ENCODE peak calls at places on chromosomes 4 and X, in five cellular contexts. One of them, this sample, is unnamed. For H3K36me3, the result is how much of the 10 kb centered on the place peaks cover.

GRCh38 chr4:31071807-31072486 is 351.8 kb downstream of the PCDH7 start:
- DNase-seq in tibial nerve: no peak
- DNase-seq in spleen: no peak
- DNase-seq in psoas muscle: no peak
- DNase-seq in tibial artery: no peak
- DNase-seq in this sample: no peak

GRCh38 chrX:154436597-154437397 is at the start of gene GDI1:
- DNase-seq in tibial nerve: no peak
- DNase-seq in spleen: peak
- DNase-seq in psoas muscle: peak
- DNase-seq in tibial artery: peak
- DNase-seq in this sample: peak

GRCh38 chr4:137623013-137623412 is 90.7 kb upstream of the PCDH18 start:
- DNase-seq in tibial nerve: no peak
- DNase-seq in spleen: no peak
- DNase-seq in psoas muscle: no peak
- DNase-seq in tibial artery: no peak
- DNase-seq in this sample: no peak

GRCh38 chrX:154317391-154318000 is 21.9 kb downstream of the TKTL1 start:
- DNase-seq in tibial nerve: peak
- DNase-seq in spleen: peak
- DNase-seq in psoas muscle: no peak
- DNase-seq in tibial artery: no peak
- DNase-seq in this sample: no peak

GRCh38 chr4:169199184-169199583 is 71.6 kb downstream of the SH3RF1 start:
- DNase-seq in tibial nerve: no peak
- DNase-seq in spleen: no peak
- DNase-seq in psoas muscle: no peak
- DNase-seq in tibial artery: no peak
- DNase-seq in this sample: no peak

GRCh38 chr4:46715468-46715867 is 193.6 kb downstream of the COX7B2 start:
- DNase-seq in tibial nerve: no peak
- DNase-seq in spleen: no peak
- DNase-seq in psoas muscle: no peak
- DNase-seq in tibial artery: no peak
- DNase-seq in this sample: no peak

GRCh38 chr4:102404551-102404969 is 59.3 kb upstream of the SLC39A8 start:
- DNase-seq in tibial nerve: no peak
- DNase-seq in spleen: no peak
- DNase-seq in psoas muscle: no peak
- DNase-seq in tibial artery: no peak
- DNase-seq in this sample: no peak

GRCh38 chr4:112766422-112766821 is 129.5 kb downstream of the LARP7 start:
- DNase-seq in tibial nerve: peak
- DNase-seq in spleen: no peak
- DNase-seq in psoas muscle: no peak
- DNase-seq in tibial artery: no peak
- DNase-seq in this sample: no peak

GRCh38 chr4:75686346-75686745 is 13.1 kb upstream of the G3BP2 start:
- DNase-seq in tibial nerve: no peak
- DNase-seq in spleen: no peak
- DNase-seq in psoas muscle: no peak
- DNase-seq in tibial artery: no peak
- DNase-seq in this sample: no peak

GRCh38 chrX:124497386-124497785 is 151.0 kb downstream of the SH2D1A start:
- DNase-seq in tibial nerve: no peak
- DNase-seq in spleen: no peak
- DNase-seq in psoas muscle: no peak
- DNase-seq in tibial artery: no peak
- DNase-seq in this sample: no peak

GRCh38 chr4:64784125-64784524 is 374.9 kb upstream of the TECRL start:
- DNase-seq in tibial nerve: no peak
- DNase-seq in spleen: no peak
- DNase-seq in psoas muscle: no peak
- DNase-seq in tibial artery: no peak
- DNase-seq in this sample: no peak

GRCh38 chrX:131521824-131522223 is 22.1 kb upstream of the OR13H1 start:
- DNase-seq in tibial nerve: no peak
- DNase-seq in spleen: no peak
- DNase-seq in psoas muscle: no peak
- DNase-seq in tibial artery: no peak
- DNase-seq in this sample: no peak

GRCh38 chr4:8662776-8663175 is 70.2 kb downstream of the CPZ start:
- DNase-seq in tibial nerve: no peak
- DNase-seq in spleen: peak
- DNase-seq in psoas muscle: no peak
- DNase-seq in tibial artery: no peak
- DNase-seq in this sample: no peak

GRCh38 chrX:50108264-50108663 is 92.5 kb downstream of the AKAP4 start:
- DNase-seq in tibial nerve: no peak
- DNase-seq in spleen: no peak
- DNase-seq in psoas muscle: no peak
- DNase-seq in tibial artery: no peak
- DNase-seq in this sample: no peak

GRCh38 chr4:30719363-30720020 is 677 bp upstream of the PCDH7 start:
- DNase-seq in tibial nerve: no peak
- DNase-seq in spleen: peak
- DNase-seq in psoas muscle: peak
- DNase-seq in tibial artery: peak
- DNase-seq in this sample: peak

GRCh38 chrX:150291014-150291413 is 72.1 kb upstream of the MAMLD1 start:
- DNase-seq in tibial nerve: no peak
- DNase-seq in spleen: no peak
- DNase-seq in psoas muscle: no peak
- DNase-seq in tibial artery: no peak
- DNase-seq in this sample: no peak

GRCh38 chr4:104826171-104826570 is 320.5 kb upstream of the TET2 start:
- DNase-seq in tibial nerve: no peak
- DNase-seq in spleen: no peak
- DNase-seq in psoas muscle: no peak
- DNase-seq in tibial artery: no peak
- DNase-seq in this sample: no peak

GRCh38 chrX:15789979-15790765 is at the start of gene ZRSR2:
- DNase-seq in tibial nerve: peak
- DNase-seq in spleen: peak
- DNase-seq in psoas muscle: peak
- DNase-seq in tibial artery: peak
- DNase-seq in this sample: peak

GRCh38 chrX:44580466-44580865 is 37.8 kb upstream of the FUNDC1 start:
- DNase-seq in tibial nerve: no peak
- DNase-seq in spleen: no peak
- DNase-seq in psoas muscle: no peak
- DNase-seq in tibial artery: no peak
- DNase-seq in this sample: peak

GRCh38 chr4:153079824-153080486 is 124.3 kb upstream of the TRIM2 start:
- DNase-seq in tibial nerve: no peak
- DNase-seq in spleen: no peak
- DNase-seq in psoas muscle: no peak
- DNase-seq in tibial artery: no peak
- DNase-seq in this sample: peak

GRCh38 chr4:25031077-25031606 is 396 bp upstream of the LGI2 start:
- DNase-seq in tibial nerve: no peak
- DNase-seq in spleen: no peak
- DNase-seq in psoas muscle: no peak
- DNase-seq in tibial artery: peak
- DNase-seq in this sample: peak

GRCh38 chrX:117653396-117653795 is 463.2 kb downstream of the KLHL13 start:
- DNase-seq in tibial nerve: no peak
- DNase-seq in spleen: no peak
- DNase-seq in psoas muscle: no peak
- DNase-seq in tibial artery: no peak
- DNase-seq in this sample: no peak

GRCh38 chr4:140952709-140953108 is 180.6 kb downstream of the RNF150 start:
- DNase-seq in tibial nerve: no peak
- DNase-seq in spleen: no peak
- DNase-seq in psoas muscle: no peak
- DNase-seq in tibial artery: no peak
- DNase-seq in this sample: no peak

GRCh38 chr4:145048817-145049216 is 49.2 kb downstream of the ANAPC10 start:
- DNase-seq in tibial nerve: no peak
- DNase-seq in spleen: no peak
- DNase-seq in psoas muscle: no peak
- DNase-seq in tibial artery: no peak
- DNase-seq in this sample: no peak

GRCh38 chr4:76309939-76310549 is 3.5 kb downstream of the STBD1 start:
- DNase-seq in tibial nerve: no peak
- DNase-seq in spleen: no peak
- DNase-seq in psoas muscle: no peak
- DNase-seq in tibial artery: no peak
- DNase-seq in this sample: peak

GRCh38 chr4:153362184-153362583 is 17.7 kb downstream of the MND1 start:
- DNase-seq in tibial nerve: no peak
- DNase-seq in spleen: no peak
- DNase-seq in psoas muscle: no peak
- DNase-seq in tibial artery: no peak
- DNase-seq in this sample: no peak

GRCh38 chr4:169117591-169118081 is 107.6 kb upstream of the CBR4 start:
- DNase-seq in tibial nerve: no peak
- DNase-seq in spleen: no peak
- DNase-seq in psoas muscle: no peak
- DNase-seq in tibial artery: no peak
- DNase-seq in this sample: no peak

GRCh38 chrX:63330681-63331080 is 20.5 kb downstream of the SPIN4 start:
- DNase-seq in tibial nerve: no peak
- DNase-seq in spleen: no peak
- DNase-seq in psoas muscle: no peak
- DNase-seq in tibial artery: no peak
- DNase-seq in this sample: no peak

GRCh38 chr4:118941149-118941548 is 52.5 kb downstream of the SYNPO2 start:
- DNase-seq in tibial nerve: peak
- DNase-seq in spleen: no peak
- DNase-seq in psoas muscle: no peak
- DNase-seq in tibial artery: no peak
- DNase-seq in this sample: no peak

GRCh38 chr4:88077911-88078310 is 70.5 kb downstream of the PKD2 start:
- DNase-seq in tibial nerve: peak
- DNase-seq in spleen: no peak
- DNase-seq in psoas muscle: no peak
- DNase-seq in tibial artery: no peak
- DNase-seq in this sample: no peak
- H3K27ac ChIP-seq in tibial nerve: peak
- H3K27ac ChIP-seq in spleen: no peak
- H3K27ac ChIP-seq in psoas muscle: no peak
- H3K27ac ChIP-seq in tibial artery: no peak
- H3K27ac ChIP-seq in this sample: no peak

GRCh38 chr4:183241322-183241640 is 78.8 kb downstream of the CLDN22 start:
- DNase-seq in tibial nerve: no peak
- DNase-seq in spleen: no peak
- DNase-seq in psoas muscle: no peak
- DNase-seq in tibial artery: no peak
- DNase-seq in this sample: no peak

GRCh38 chr4:183241771-183242170 is 78.3 kb downstream of the CLDN22 start:
- DNase-seq in tibial nerve: no peak
- DNase-seq in spleen: no peak
- DNase-seq in psoas muscle: no peak
- DNase-seq in tibial artery: no peak
- DNase-seq in this sample: no peak

GRCh38 chr4:183240581-183241321 is 79.3 kb downstream of the CLDN22 start:
- DNase-seq in tibial nerve: no peak
- DNase-seq in spleen: no peak
- DNase-seq in psoas muscle: no peak
- DNase-seq in tibial artery: no peak
- DNase-seq in this sample: peak

GRCh38 chr4:183244506-183244905 is 75.6 kb downstream of the CLDN22 start:
- DNase-seq in tibial nerve: no peak
- DNase-seq in spleen: no peak
- DNase-seq in psoas muscle: no peak
- DNase-seq in tibial artery: no peak
- DNase-seq in this sample: no peak

GRCh38 chr4:183242291-183242690 is 77.8 kb downstream of the CLDN22 start:
- DNase-seq in tibial nerve: no peak
- DNase-seq in spleen: no peak
- DNase-seq in psoas muscle: no peak
- DNase-seq in tibial artery: no peak
- DNase-seq in this sample: no peak
- H3K36me3 ChIP-seq in tibial nerve: under half
- H3K36me3 ChIP-seq in spleen: under half
- H3K36me3 ChIP-seq in psoas muscle: under half
- H3K36me3 ChIP-seq in tibial artery: under half
- H3K36me3 ChIP-seq in this sample: under half

GRCh38 chrX:65741823-65742222 is 74.4 kb downstream of the MSN start:
- DNase-seq in tibial nerve: no peak
- DNase-seq in spleen: no peak
- DNase-seq in psoas muscle: no peak
- DNase-seq in tibial artery: no peak
- DNase-seq in this sample: no peak

GRCh38 chrX:65745992-65746391 is 78.5 kb downstream of the MSN start:
- DNase-seq in tibial nerve: no peak
- DNase-seq in spleen: no peak
- DNase-seq in psoas muscle: no peak
- DNase-seq in tibial artery: no peak
- DNase-seq in this sample: peak

GRCh38 chrX:65744965-65745364 is 77.5 kb downstream of the MSN start:
- DNase-seq in tibial nerve: no peak
- DNase-seq in spleen: no peak
- DNase-seq in psoas muscle: no peak
- DNase-seq in tibial artery: no peak
- DNase-seq in this sample: no peak

GRCh38 chrX:65740909-65741308 is 73.5 kb downstream of the MSN start:
- DNase-seq in tibial nerve: no peak
- DNase-seq in spleen: no peak
- DNase-seq in psoas muscle: no peak
- DNase-seq in tibial artery: no peak
- DNase-seq in this sample: no peak

GRCh38 chrX:65745427-65745826 is 78.0 kb downstream of the MSN start:
- DNase-seq in tibial nerve: no peak
- DNase-seq in spleen: no peak
- DNase-seq in psoas muscle: no peak
- DNase-seq in tibial artery: no peak
- DNase-seq in this sample: no peak
- H3K27ac ChIP-seq in tibial nerve: no peak
- H3K27ac ChIP-seq in spleen: peak
- H3K27ac ChIP-seq in psoas muscle: no peak
- H3K27ac ChIP-seq in tibial artery: no peak
- H3K27ac ChIP-seq in this sample: no peak

GRCh38 chr4:126532527-126532926 is 1100.2 kb upstream of the INTU start:
- DNase-seq in tibial nerve: no peak
- DNase-seq in spleen: no peak
- DNase-seq in psoas muscle: no peak
- DNase-seq in tibial artery: no peak
- DNase-seq in this sample: no peak

GRCh38 chr4:126530996-126531585 is 1101.7 kb upstream of the INTU start:
- DNase-seq in tibial nerve: no peak
- DNase-seq in spleen: no peak
- DNase-seq in psoas muscle: no peak
- DNase-seq in tibial artery: no peak
- DNase-seq in this sample: no peak

DNA sequence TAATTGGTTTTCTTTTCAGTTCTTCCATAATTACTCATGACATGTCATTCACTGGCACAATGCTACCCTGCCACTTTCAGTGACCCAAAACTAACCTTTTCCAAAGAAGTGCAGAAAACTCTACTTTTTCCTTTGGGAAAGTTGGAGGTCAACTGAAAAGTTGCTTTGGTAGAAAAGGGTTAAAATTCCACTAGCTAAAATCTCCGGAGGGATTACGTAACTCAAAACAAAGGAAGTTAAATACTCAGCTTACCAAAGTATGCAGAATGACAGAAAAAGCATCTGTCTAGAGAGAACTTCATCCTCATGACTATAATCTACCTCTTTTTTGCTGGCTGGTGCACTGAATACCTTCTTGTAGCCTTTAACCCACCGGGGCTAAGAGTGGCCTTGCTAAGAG is 1099.6 kb upstream of the INTU start:
- DNase-seq in tibial nerve: no peak
- DNase-seq in spleen: no peak
- DNase-seq in psoas muscle: no peak
- DNase-seq in tibial artery: no peak
- DNase-seq in this sample: no peak
- H3K36me3 ChIP-seq in tibial nerve: under half
- H3K36me3 ChIP-seq in spleen: under half
- H3K36me3 ChIP-seq in psoas muscle: under half
- H3K36me3 ChIP-seq in tibial artery: under half
- H3K36me3 ChIP-seq in this sample: under half